ENCODE peak calls at places on chromosomes 16 and 17, in seven cellular contexts. U, P, G, O, A, L and T are unnamed samples.
A peak's percentile ranks its signal among the peaks of the same experiment; 100 is the strongest.

GRCh38 chr17:35373532-35373983 is at the start of gene SLFN11:
- DNase-seq in U (peak; percentile 88), P (peak; percentile 97), G (no peak), O (peak; percentile 98), A (peak; percentile 91), L (peak; percentile 92), T (peak; percentile 98)

GRCh38 chr16:17666293-17666692 is 195.5 kb upstream of the XYLT1 start:
- DNase-seq in U (no peak), P (no peak), G (no peak), O (no peak), A (no peak), L (no peak), T (no peak)

GRCh38 chr16:85378145-85379040 is 234.7 kb upstream of the GSE1 start:
- DNase-seq in U (no peak), P (no peak), G (no peak), O (no peak), A (no peak), L (no peak), T (no peak)

GRCh38 chr17:65088621-65089385 is 32.3 kb upstream of the GNA13 start:
- DNase-seq in U (no peak), P (no peak), G (no peak), O (no peak), A (no peak), L (no peak), T (no peak)

GRCh38 chr16:62664566-62664965 is 628.3 kb upstream of the CDH8 start:
- DNase-seq in U (no peak), P (no peak), G (no peak), O (no peak), A (no peak), L (no peak), T (no peak)

GRCh38 chr16:54143934-54144333 is 142.7 kb downstream of the IRX3 start:
- DNase-seq in U (no peak), P (no peak), G (no peak), O (no peak), A (no peak), L (no peak), T (no peak)

GRCh38 chr17:7408341-7408740 is 696 bp downstream of the NLGN2 start:
- DNase-seq in U (no peak), P (no peak), G (no peak), O (no peak), A (no peak), L (peak; percentile 48), T (no peak)

GRCh38 chr16:10168258-10168657 is 14.0 kb downstream of the GRIN2A start:
- DNase-seq in U (no peak), P (no peak), G (no peak), O (no peak), A (no peak), L (no peak), T (no peak)

GRCh38 chr16:85579199-85579598 is 33.9 kb upstream of the GSE1 start:
- DNase-seq in U (no peak), P (no peak), G (no peak), O (no peak), A (no peak), L (no peak), T (no peak)

GRCh38 chr17:77765292-77765691 is 193.2 kb upstream of the TNRC6C start:
- DNase-seq in U (no peak), P (no peak), G (no peak), O (no peak), A (no peak), L (no peak), T (no peak)

GRCh38 chr17:63113167-63113566 is 147.1 kb downstream of the TANC2 start:
- DNase-seq in U (peak; percentile 22), P (peak; percentile 21), G (no peak), O (no peak), A (no peak), L (no peak), T (no peak)

GRCh38 chr17:15886804-15887203 is 58.1 kb upstream of the ADORA2B start:
- DNase-seq in U (no peak), P (no peak), G (no peak), O (no peak), A (no peak), L (no peak), T (no peak)

GRCh38 chr17:15886221-15886620 is 58.7 kb upstream of the ADORA2B start:
- DNase-seq in U (no peak), P (no peak), G (no peak), O (no peak), A (no peak), L (no peak), T (no peak)

GRCh38 chr17:15884731-15885130 is 60.2 kb upstream of the ADORA2B start:
- DNase-seq in U (no peak), P (peak; percentile 77), G (no peak), O (no peak), A (no peak), L (no peak), T (no peak)

GRCh38 chr17:15883617-15884111 is 61.3 kb upstream of the ADORA2B start:
- DNase-seq in U (peak; percentile 58), P (peak; percentile 91), G (no peak), O (no peak), A (peak; percentile 60), L (no peak), T (no peak)

DNA sequence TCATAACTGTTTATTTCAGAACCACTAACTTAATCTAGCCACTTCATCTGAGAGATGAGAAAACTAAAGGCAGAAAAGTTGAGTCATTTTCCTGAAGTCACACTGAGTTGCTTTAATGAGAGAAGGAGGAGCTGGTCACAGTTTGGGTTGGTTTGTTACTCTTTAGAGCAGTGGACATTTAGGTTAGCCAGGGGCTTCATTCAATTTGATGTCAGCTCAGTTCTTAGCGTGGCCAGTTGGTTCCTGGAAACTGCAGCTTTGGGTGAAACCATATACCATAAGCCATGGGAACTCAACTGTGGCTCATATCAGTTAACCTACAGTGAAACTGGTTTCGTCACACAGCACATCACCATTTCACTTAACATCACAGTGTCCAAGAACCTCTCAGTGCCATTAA is 59.2 kb upstream of the ADORA2B start:
- DNase-seq in U (no peak), P (no peak), G (no peak), O (no peak), A (no peak), L (no peak), T (no peak)
- TF ChIP-seq CTCF in U (no peak), P (no peak), G (no peak), O (no peak), A (no peak), L (no peak), T (no peak)

DNA sequence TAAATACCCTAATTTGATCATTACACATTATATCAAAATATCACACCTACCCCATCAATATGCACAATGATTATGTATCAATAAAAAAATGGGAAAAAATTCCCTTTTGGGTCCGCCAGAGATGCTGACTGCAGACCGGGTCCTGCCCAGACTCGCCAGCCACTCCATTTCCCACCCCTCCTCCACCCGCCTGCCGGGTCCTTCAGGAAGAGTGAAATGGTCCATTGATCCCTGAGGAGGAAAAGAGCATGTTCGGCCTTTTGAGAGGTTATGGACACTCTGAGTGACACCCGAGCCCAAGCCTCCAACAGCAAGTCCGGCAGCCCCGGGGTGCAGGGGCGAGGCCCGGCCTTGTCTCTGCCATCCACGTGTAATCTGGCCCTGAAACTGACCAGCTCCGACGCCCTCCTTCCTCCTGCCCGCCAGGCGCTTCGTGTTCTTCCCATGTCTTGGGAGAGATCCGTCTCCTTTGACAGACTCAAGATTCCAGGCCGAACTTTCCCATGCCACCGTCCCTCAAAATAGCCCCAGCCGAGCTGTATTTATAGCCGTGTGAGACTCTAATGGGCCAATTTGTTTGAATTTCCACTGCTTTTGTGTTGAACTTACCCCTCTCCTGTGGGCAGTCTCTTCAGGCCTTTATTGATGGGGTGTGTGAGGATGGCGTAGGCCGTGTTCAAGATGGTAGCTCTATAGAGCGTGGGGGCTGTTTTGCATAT is 124.1 kb upstream of the ZFHX3 start:
- DNase-seq in U (no peak), P (no peak), G (no peak), O (no peak), A (no peak), L (no peak), T (no peak)
- H3K4me3 ChIP-seq in U (no peak overlapping the region), P (no peak overlapping the region), G (no peak overlapping the region), O (no peak overlapping the region), A (no peak overlapping the region), L (no peak overlapping the region), T (no peak overlapping the region)

GRCh38 chr16:76676356-76676755 is 399.2 kb downstream of the CNTNAP4 start:
- DNase-seq in U (no peak), P (no peak), G (no peak), O (no peak), A (no peak), L (no peak), T (no peak)
- TF ChIP-seq CTCF in U (no peak), P (no peak), G (no peak), O (no peak), A (no peak), L (no peak), T (no peak)

DNA sequence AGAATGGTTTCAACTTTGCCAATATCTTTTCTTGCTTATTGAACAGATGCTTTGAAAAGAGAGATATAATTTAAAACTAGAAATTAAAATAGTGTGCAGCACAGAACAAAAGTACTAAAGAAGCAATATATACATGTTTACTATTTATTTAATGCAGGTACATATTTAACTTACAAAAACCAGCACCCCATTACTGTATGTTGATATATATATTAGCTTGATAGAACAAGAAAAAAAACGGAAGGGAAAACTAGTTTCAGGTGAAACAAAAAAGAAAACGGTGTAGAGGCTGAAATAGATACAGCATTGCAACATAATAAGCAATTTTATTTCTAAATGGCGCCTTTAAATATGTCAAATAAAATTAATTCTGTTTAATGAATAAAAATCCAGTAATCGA is 4.0 kb downstream of the HNF1B start:
- DNase-seq in U (no peak), P (no peak), G (no peak), O (no peak), A (no peak), L (no peak), T (no peak)
- H3K4me3 ChIP-seq in U (peak overlapping the region; percentile 67), P (no peak overlapping the region), G (no peak overlapping the region), O (no peak overlapping the region), A (no peak overlapping the region), L (no peak overlapping the region), T (no peak overlapping the region)

GRCh38 chr17:29617125-29617480 is 5.6 kb downstream of the CORO6 start:
- DNase-seq in U (peak; percentile 88), P (peak; percentile 79), G (peak; percentile 71), O (peak; percentile 83), A (peak; percentile 73), L (peak; percentile 89), T (peak; percentile 68)
- TF ChIP-seq CTCF in U (peak; percentile 58), P (peak; percentile 52), G (peak; percentile 73), O (peak; percentile 37), A (peak; percentile 63), L (peak; percentile 64), T (no peak)

GRCh38 chr16:29818082-29818481 is 2.1 kb downstream of the PAGR1 start:
- DNase-seq in U (no peak), P (no peak), G (no peak), O (no peak), A (no peak), L (no peak), T (no peak)
- H3K4me3 ChIP-seq in U (no peak overlapping the region), P (no peak overlapping the region), G (no peak overlapping the region), O (no peak overlapping the region), A (no peak overlapping the region), L (no peak overlapping the region), T (no peak overlapping the region)

GRCh38 chr17:44564429-44564828 is 7.1 kb downstream of the FZD2 start:
- DNase-seq in U (no peak), P (no peak), G (no peak), O (no peak), A (no peak), L (no peak), T (no peak)
- TF ChIP-seq CTCF in U (no peak), P (no peak), G (no peak), O (no peak), A (no peak), L (no peak), T (no peak)